ENCODE peak calls at places on chromosomes 16 and 17, in five cellular contexts. K is tibial nerve, S is K562, O is fibroblast of lung, F is cardiac fibroblast. R is an unnamed sample.

GRCh38 chr17:80782536-80783427 is 208.9 kb upstream of the CHMP6 start:
- DNase-seq in O (peak; percentile 36), F (no peak), S (no peak), K (no peak), R (no peak)

GRCh38 chr16:23836404-23837291 is 865 bp downstream of the PRKCB start:
- DNase-seq in O (no peak), K (no peak), F (no peak), S (peak; percentile 71), R (no peak)

GRCh38 chr16:73202176-73202729 is 154.3 kb upstream of the ZFHX3 start:
- DNase-seq in O (peak; percentile 98), K (no peak), F (peak; percentile 91), S (no peak), R (no peak)

GRCh38 chr17:17726721-17727060 is 45.4 kb downstream of the RAI1 start:
- DNase-seq in F (no peak), K (no peak), S (no peak), O (no peak), R (no peak)

GRCh38 chr17:31917065-31917529 is 15.6 kb upstream of the UTP6 start:
- DNase-seq in K (no peak), S (no peak), O (no peak), F (no peak), R (no peak)

GRCh38 chr17:64006361-64007088 is 8.4 kb downstream of the PRR29 start:
- DNase-seq in O (no peak), F (no peak), K (no peak), S (peak; percentile 97), R (no peak)

GRCh38 chr16:15650698-15651161 is 685 bp downstream of the NDE1 start:
- DNase-seq in F (peak; percentile 26), K (no peak), S (peak; percentile 31), O (peak; percentile 40), R (no peak)

GRCh38 chr16:12097523-12098428 is 121.2 kb downstream of the SNX29 start:
- DNase-seq in S (no peak), F (peak; percentile 51), K (no peak), O (peak; percentile 36), R (peak; percentile 19)

GRCh38 chr17:38707678-38708351 is 2.7 kb downstream of the MLLT6 start:
- DNase-seq in O (no peak), K (no peak), F (no peak), S (no peak), R (no peak)

GRCh38 chr16:53576904-53577303 is 73.9 kb upstream of the AKTIP start:
- DNase-seq in K (no peak), F (no peak), S (no peak), O (no peak), R (no peak)

GRCh38 chr17:2883544-2884203 is 87.4 kb downstream of the RAP1GAP2 start:
- DNase-seq in F (peak; percentile 48), K (no peak), O (peak; percentile 59), S (no peak), R (no peak)

GRCh38 chr16:79537584-79537983 is 63.0 kb downstream of the MAF start:
- DNase-seq in O (no peak), F (no peak), K (no peak), S (no peak), R (no peak)

GRCh38 chr17:80482058-80482318 is 5.6 kb upstream of the NPTX1 start:
- DNase-seq in O (no peak), S (no peak), F (no peak), K (no peak), R (no peak)

GRCh38 chr16:11201498-11202259 is 54.3 kb downstream of the SOCS1 start:
- DNase-seq in S (peak; percentile 80), K (no peak), F (peak; percentile 67), O (peak; percentile 92), R (no peak)

GRCh38 chr16:73093146-73094144 is 45.5 kb upstream of the ZFHX3 start:
- DNase-seq in S (no peak), O (peak; percentile 48), K (no peak), F (peak; percentile 51), R (no peak)

GRCh38 chr17:8406174-8406573 is 8.5 kb upstream of the RNF222 start:
- DNase-seq in S (no peak), O (no peak), K (no peak), F (no peak), R (no peak)

GRCh38 chr17:66175892-66176291 is 16.0 kb downstream of the CEP112 start:
- DNase-seq in F (no peak), K (no peak), S (no peak), O (no peak), R (no peak)

GRCh38 chr17:16872836-16873653 is 98.9 kb downstream of the TNFRSF13B start:
- DNase-seq in F (peak; percentile 6), S (peak; percentile 80), K (no peak), O (no peak), R (no peak)

GRCh38 chr16:50671644-50672260 is 9.4 kb downstream of the SNX20 start:
- DNase-seq in K (no peak), F (peak; percentile 28), O (no peak), S (peak; percentile 67), R (peak; percentile 11)

GRCh38 chr16:82649766-82650165 is 23.0 kb downstream of the CDH13 start:
- DNase-seq in F (no peak), K (no peak), O (no peak), S (no peak), R (no peak)

GRCh38 chr17:49439673-49440571 is 25.2 kb upstream of the PHB1 start:
- DNase-seq in O (peak; percentile 74), K (no peak), F (no peak), S (no peak), R (no peak)

GRCh38 chr17:27540300-27541105 is 84.3 kb downstream of the KSR1 start:
- DNase-seq in F (peak; percentile 99), S (no peak), O (peak; percentile 100), K (peak; percentile 49), R (no peak)

GRCh38 chr17:15397605-15398004 is 56.2 kb upstream of the TEKT3 start:
- DNase-seq in S (no peak), O (no peak), F (peak; percentile 35), K (no peak), R (no peak)

GRCh38 chr16:24609740-24610420 is 70.5 kb downstream of the RBBP6 start:
- DNase-seq in F (peak; percentile 73), O (peak; percentile 66), K (peak; percentile 42), S (no peak), R (peak; percentile 1)

GRCh38 chr16:66925322-66925840 is at the start of gene RRAD:
- DNase-seq in K (no peak), F (peak; percentile 47), O (peak; percentile 29), S (peak; percentile 77), R (no peak)

GRCh38 chr17:66549731-66550207 is 247.4 kb downstream of the PRKCA start:
- DNase-seq in O (peak; percentile 97), F (peak; percentile 74), S (no peak), K (no peak), R (no peak)

GRCh38 chr16:15427648-15428239 is 6.6 kb upstream of the BMERB1 start:
- DNase-seq in S (peak; percentile 32), K (peak; percentile 45), F (peak; percentile 87), O (peak; percentile 81), R (peak; percentile 23)

GRCh38 chr16:56684926-56685590 is 2.8 kb downstream of the MT1X start:
- DNase-seq in O (no peak), K (no peak), F (no peak), S (no peak), R (no peak)

GRCh38 chr17:72590382-72590781 is 469.6 kb downstream of the SOX9 start:
- DNase-seq in F (peak; percentile 71), O (peak; percentile 80), S (no peak), K (no peak), R (no peak)
- H3K4me3 ChIP-seq in F (peak overlapping the region; percentile 86), O (peak overlapping the region; percentile 79), S (no peak overlapping the region), K (peak overlapping the region; percentile 69), R (no peak overlapping the region)

DNA sequence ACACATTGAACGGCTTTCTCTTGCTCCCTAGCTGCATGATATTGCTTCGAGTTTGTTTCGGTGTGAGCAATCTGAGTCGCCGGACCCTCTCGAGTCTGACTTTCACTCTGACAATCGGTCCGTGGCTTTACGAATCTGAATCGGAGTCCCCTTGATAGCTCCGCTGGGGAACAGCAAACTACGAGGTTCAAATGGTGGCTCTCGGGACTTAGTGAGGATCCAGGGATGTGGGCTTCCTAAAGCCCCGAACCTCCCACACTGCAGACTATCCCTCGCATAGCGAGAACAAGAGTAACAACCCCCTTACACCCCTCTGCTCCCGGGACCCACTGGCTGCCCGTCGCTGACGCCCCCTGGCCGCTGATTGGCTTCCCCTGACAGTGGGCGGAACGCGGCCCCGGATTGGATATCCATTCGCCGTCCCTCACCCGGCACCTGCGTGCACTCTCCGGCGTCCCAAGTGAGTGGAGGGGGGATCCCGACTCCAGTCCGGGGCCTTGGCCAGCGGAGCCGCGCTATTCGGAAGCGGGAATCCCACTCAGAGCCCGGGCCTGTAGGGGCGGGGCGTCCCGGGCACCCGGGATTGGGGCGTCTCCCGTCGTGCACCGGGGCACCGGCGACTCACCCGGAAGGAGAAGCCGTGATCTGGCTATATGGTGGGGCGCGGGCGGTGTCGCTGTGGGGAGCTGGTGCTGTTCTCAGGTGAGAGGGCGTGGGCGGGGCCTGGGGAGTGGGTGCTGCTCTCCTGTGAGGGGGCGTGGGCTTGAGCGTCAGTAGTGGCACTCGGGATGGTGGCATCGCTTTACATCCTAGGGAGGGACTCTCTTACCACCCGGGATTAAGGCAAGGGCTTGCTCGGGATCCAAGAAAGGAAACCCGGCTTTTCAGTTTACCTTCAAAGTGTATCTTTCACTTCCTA is at the start of gene SNX11:
- DNase-seq in F (peak; percentile 83), S (peak; percentile 90), K (peak; percentile 77), O (peak; percentile 86), R (peak; percentile 65)
- TF ChIP-seq CTCF in F (peak; percentile 3), S (no peak), K (no peak), O (peak; percentile 8), R (peak; percentile 22)

GRCh38 chr16:85898521-85899442 is at the start of gene IRF8:
- DNase-seq in F (peak; percentile 52), O (peak; percentile 66), K (peak; percentile 46), S (no peak), R (no peak)
- H3K4me3 ChIP-seq in F (peak within 1 kb of the TSS; percentile 21), O (no peak within 1 kb of the TSS), K (peak within 1 kb of the TSS; percentile 74), S (no peak within 1 kb of the TSS), R (peak within 1 kb of the TSS; percentile 26)

GRCh38 chr17:60751884-60752283 is 74.2 kb downstream of the BCAS3 start:
- DNase-seq in S (no peak), F (no peak), K (no peak), O (no peak), R (no peak)

GRCh38 chr17:60750645-60751044 is 73.0 kb downstream of the BCAS3 start:
- DNase-seq in K (no peak), O (no peak), F (no peak), S (no peak), R (no peak)

GRCh38 chr17:60752873-60753577 is 75.4 kb downstream of the BCAS3 start:
- DNase-seq in F (no peak), K (no peak), O (no peak), S (no peak), R (no peak)

GRCh38 chr17:60757437-60757836 is 79.8 kb downstream of the BCAS3 start:
- DNase-seq in F (no peak), K (no peak), S (no peak), O (no peak), R (no peak)

DNA sequence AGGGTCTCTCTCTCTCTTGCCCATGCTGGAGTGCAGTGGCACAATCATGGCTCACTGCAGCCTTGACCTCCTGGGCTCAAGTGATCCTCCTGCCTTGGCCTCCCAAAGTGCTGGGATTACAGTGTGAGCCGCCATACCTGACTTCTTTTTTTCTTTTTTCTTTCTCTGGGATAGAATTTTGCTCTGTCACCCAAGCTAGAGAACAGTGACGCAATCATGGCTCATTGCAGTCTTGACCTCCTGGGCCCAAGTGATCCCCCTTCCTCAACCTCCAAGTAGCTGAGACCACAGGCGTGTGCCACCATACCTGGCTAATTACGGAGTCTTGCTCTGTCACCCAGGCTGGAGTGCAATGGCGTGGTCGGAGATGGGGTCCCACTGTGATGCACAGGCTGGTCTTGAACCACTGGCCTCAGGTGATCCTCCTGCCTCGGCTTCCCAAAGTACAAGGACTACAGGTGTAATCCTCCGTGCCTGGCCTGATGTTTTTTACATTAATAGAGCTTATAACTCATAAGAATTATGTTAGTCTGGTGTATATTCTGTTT is 76.5 kb downstream of the BCAS3 start:
- DNase-seq in K (no peak), S (no peak), O (no peak), F (no peak), R (no peak)
- TF ChIP-seq CTCF in K (no peak), S (no peak), O (no peak), F (no peak), R (no peak)

R was measured in LNCaP clone FGC.